ENCODE peak calls at places on chromosomes 7 and 10, in six cellular contexts. C is tibial nerve, K is iPS-NIHi11, B is IMR-90, S is NCI-H1694, G is heart right ventricle. F is an unnamed sample.

GRCh38 chr10:13865758-13866491 is 279.2 kb downstream of the PRPF18 start:
- DNase-seq in S (no peak), K (peak; percentile 65), C (no peak), G (peak; percentile 49), B (peak; percentile 80), F (no peak)

GRCh38 chr7:149690688-149691446 is 82.5 kb downstream of the ZNF467 start:
- DNase-seq in G (peak; percentile 38), K (peak; percentile 49), C (peak; percentile 41), S (peak; percentile 81), B (peak; percentile 71), F (no peak)

GRCh38 chr7:100563809-100564400 is 9.8 kb downstream of the SAP25 start:
- DNase-seq in K (peak; percentile 85), S (peak; percentile 60), G (peak; percentile 82), B (peak; percentile 63), C (peak; percentile 83), F (peak; percentile 61)

GRCh38 chr10:133608855-133609254 is 17.7 kb downstream of the FRG2B start:
- DNase-seq in G (no peak), C (no peak), K (peak; percentile 21), B (no peak), S (no peak), F (no peak)

GRCh38 chr10:64090865-64091264 is 569.7 kb downstream of the REEP3 start:
- DNase-seq in K (no peak), B (no peak), S (no peak), C (no peak), G (no peak), F (no peak)

GRCh38 chr10:117165557-117166419 is 27.7 kb upstream of the VAX1 start:
- DNase-seq in C (no peak), G (peak; percentile 13), S (peak; percentile 5), B (peak; percentile 33), K (peak; percentile 87), F (no peak)

GRCh38 chr7:82810558-82811259 is 352.0 kb downstream of the PCLO start:
- DNase-seq in S (peak; percentile 68), K (peak; percentile 58), B (peak; percentile 83), G (no peak), C (no peak), F (no peak)

GRCh38 chr10:74949434-74949833 is 123.0 kb downstream of the KAT6B start:
- DNase-seq in B (peak; percentile 67), S (no peak), K (no peak), G (no peak), C (no peak), F (no peak)

GRCh38 chr10:132144086-132144485 is 42.7 kb upstream of the DPYSL4 start:
- DNase-seq in C (no peak), S (no peak), B (no peak), K (no peak), G (no peak), F (no peak)

GRCh38 chr7:135449467-135449866 is 60.4 kb downstream of the CNOT4 start:
- DNase-seq in G (no peak), C (no peak), S (no peak), K (no peak), B (no peak), F (no peak)

GRCh38 chr7:517848-518629 is 1.6 kb downstream of the PDGFA start:
- DNase-seq in G (peak; percentile 66), B (peak; percentile 58), S (no peak), C (peak; percentile 45), K (no peak), F (no peak)

GRCh38 chr10:87706731-87707130 is 47.1 kb downstream of the PAPSS2 start:
- DNase-seq in S (no peak), C (no peak), B (peak; percentile 41), G (no peak), K (no peak), F (no peak)

GRCh38 chr10:13526952-13527863 is 1.6 kb downstream of the BEND7 start:
- DNase-seq in S (no peak), G (no peak), K (peak; percentile 33), B (peak; percentile 72), C (no peak), F (no peak)

GRCh38 chr10:86591436-86591835 is 62.9 kb upstream of the OPN4 start:
- DNase-seq in S (no peak), B (no peak), K (no peak), C (no peak), G (no peak), F (no peak)

GRCh38 chr7:96414931-96415292 is 93.0 kb upstream of the SLC25A13 start:
- DNase-seq in C (no peak), B (peak; percentile 30), K (peak; percentile 66), G (peak; percentile 10), S (peak; percentile 58), F (no peak)

GRCh38 chr7:106057962-106058901 is 53.9 kb downstream of the SYPL1 start:
- DNase-seq in G (no peak), K (no peak), B (no peak), S (peak; percentile 93), C (no peak), F (peak; percentile 95)

GRCh38 chr10:112907893-112908292 is 42.2 kb upstream of the TCF7L2 start:
- DNase-seq in S (no peak), K (no peak), C (no peak), G (no peak), B (peak; percentile 37), F (no peak)

GRCh38 chr7:130420943-130421578 is 19.8 kb downstream of the CEP41 start:
- DNase-seq in K (no peak), B (peak; percentile 28), C (no peak), S (no peak), G (no peak), F (no peak)

GRCh38 chr10:31582365-31583052 is 263.5 kb downstream of the ZEB1 start:
- DNase-seq in K (peak; percentile 22), C (no peak), S (no peak), G (peak; percentile 46), B (peak; percentile 47), F (no peak)

GRCh38 chr10:103759100-103759781 is 96.1 kb downstream of the SH3PXD2A start:
- DNase-seq in K (no peak), C (no peak), B (peak; percentile 91), G (peak; percentile 85), S (peak; percentile 70), F (no peak)

GRCh38 chr7:30926323-30926722 is 14.7 kb downstream of the AQP1 start:
- DNase-seq in B (no peak), G (no peak), K (no peak), C (peak; percentile 12), S (no peak), F (no peak)

GRCh38 chr10:33735463-33735862 is 401.0 kb upstream of the NRP1 start:
- DNase-seq in S (no peak), K (no peak), G (no peak), C (no peak), B (peak; percentile 24), F (peak; percentile 50)

F was measured in GM06990.